ENCODE peak calls at places on chromosomes 4 and X, in five cellular contexts. H is upper lobe of right lung, N is esophagus squamous epithelium, J is left ventricle myocardium inferior, E is heart left ventricle. W is an unnamed sample.
A peak's percentile ranks its signal among the peaks of the same experiment; 100 is the strongest.

GRCh38 chr4:100933628-100934027 is 413.7 kb downstream of the PPP3CA start:
- DNase-seq in H (no peak), N (no peak), J (no peak), E (no peak), W (no peak)

GRCh38 chr4:8705161-8706145 is 112.9 kb downstream of the CPZ start:
- DNase-seq in H (peak; percentile 50), N (no peak), J (peak; percentile 8), E (no peak), W (no peak)

GRCh38 chr4:128286474-128287158 is 997 bp downstream of the PGRMC2 start:
- DNase-seq in H (no peak), N (no peak), J (no peak), E (no peak), W (no peak)

GRCh38 chr4:78645853-78646757 is 94.5 kb downstream of the ANXA3 start:
- DNase-seq in H (no peak), N (no peak), J (peak; percentile 69), E (peak; percentile 71), W (peak; percentile 67)

GRCh38 chrX:127708155-127708554 is 344.0 kb downstream of the ACTRT1 start:
- DNase-seq in H (no peak), N (no peak), J (no peak), E (no peak), W (no peak)

GRCh38 chrX:13937370-13938052 is 92.2 kb downstream of the GEMIN8 start:
- DNase-seq in H (no peak), N (no peak), J (no peak), E (no peak), W (no peak)

GRCh38 chr4:124596811-124597210 is 115.7 kb downstream of the ANKRD50 start:
- DNase-seq in H (no peak), N (no peak), J (no peak), E (no peak), W (no peak)

GRCh38 chrX:153922932-153923857 is 2.9 kb downstream of the ARHGAP4 start:
- DNase-seq in H (peak; percentile 85), N (no peak), J (peak; percentile 79), E (peak; percentile 84), W (peak; percentile 66)

GRCh38 chrX:39501822-39502221 is 595.9 kb downstream of the BCOR start:
- DNase-seq in H (no peak), N (no peak), J (no peak), E (no peak), W (no peak)

GRCh38 chr4:117987464-117987863 is 46.8 kb upstream of the NDST3 start:
- DNase-seq in H (no peak), N (no peak), J (no peak), E (no peak), W (no peak)

GRCh38 chr4:59598233-59598618 is 1601.9 kb upstream of the ADGRL3 start:
- DNase-seq in H (peak; percentile 26), N (no peak), J (no peak), E (no peak), W (no peak)

GRCh38 chr4:84877051-84877833 is 89.2 kb downstream of the WDFY3 start:
- DNase-seq in H (no peak), N (no peak), J (no peak), E (no peak), W (no peak)

GRCh38 chr4:26388671-26389070 is 67.9 kb downstream of the RBPJ start:
- DNase-seq in H (no peak), N (no peak), J (no peak), E (no peak), W (no peak)

GRCh38 chrX:38175140-38175539 is 45.5 kb downstream of the SRPX start:
- DNase-seq in H (no peak), N (no peak), J (no peak), E (no peak), W (no peak)

GRCh38 chr4:96646146-96646545 is 806.3 kb downstream of the PDHA2 start:
- DNase-seq in H (no peak), N (no peak), J (no peak), E (no peak), W (no peak)

GRCh38 chr4:151438154-151438553 is 29.2 kb downstream of the FHIP1A start:
- DNase-seq in H (no peak), N (no peak), J (no peak), E (no peak), W (no peak)

GRCh38 chr4:3205995-3206394 is 43.0 kb upstream of the MSANTD1 start:
- DNase-seq in H (no peak), N (no peak), J (no peak), E (no peak), W (no peak)

GRCh38 chrX:103586659-103587058 is 1.3 kb downstream of the TCEAL4 start:
- DNase-seq in H (no peak), N (no peak), J (no peak), E (no peak), W (no peak)

GRCh38 chr4:98508825-98509539 is 149.4 kb downstream of the TSPAN5 start:
- DNase-seq in H (no peak), N (no peak), J (no peak), E (no peak), W (no peak)

GRCh38 chrX:12440245-12440644 is 302.0 kb downstream of the FRMPD4 start:
- DNase-seq in H (no peak), N (no peak), J (no peak), E (no peak), W (no peak)

GRCh38 chrX:12439396-12439795 is 301.1 kb downstream of the FRMPD4 start:
- DNase-seq in H (no peak), N (no peak), J (no peak), E (no peak), W (no peak)

GRCh38 chrX:12443534-12444098 is 305.3 kb downstream of the FRMPD4 start:
- DNase-seq in H (no peak), N (no peak), J (no peak), E (no peak), W (no peak)

GRCh38 chrX:12446342-12447075 is 308.2 kb downstream of the FRMPD4 start:
- DNase-seq in H (no peak), N (no peak), J (no peak), E (no peak), W (no peak)

DNA sequence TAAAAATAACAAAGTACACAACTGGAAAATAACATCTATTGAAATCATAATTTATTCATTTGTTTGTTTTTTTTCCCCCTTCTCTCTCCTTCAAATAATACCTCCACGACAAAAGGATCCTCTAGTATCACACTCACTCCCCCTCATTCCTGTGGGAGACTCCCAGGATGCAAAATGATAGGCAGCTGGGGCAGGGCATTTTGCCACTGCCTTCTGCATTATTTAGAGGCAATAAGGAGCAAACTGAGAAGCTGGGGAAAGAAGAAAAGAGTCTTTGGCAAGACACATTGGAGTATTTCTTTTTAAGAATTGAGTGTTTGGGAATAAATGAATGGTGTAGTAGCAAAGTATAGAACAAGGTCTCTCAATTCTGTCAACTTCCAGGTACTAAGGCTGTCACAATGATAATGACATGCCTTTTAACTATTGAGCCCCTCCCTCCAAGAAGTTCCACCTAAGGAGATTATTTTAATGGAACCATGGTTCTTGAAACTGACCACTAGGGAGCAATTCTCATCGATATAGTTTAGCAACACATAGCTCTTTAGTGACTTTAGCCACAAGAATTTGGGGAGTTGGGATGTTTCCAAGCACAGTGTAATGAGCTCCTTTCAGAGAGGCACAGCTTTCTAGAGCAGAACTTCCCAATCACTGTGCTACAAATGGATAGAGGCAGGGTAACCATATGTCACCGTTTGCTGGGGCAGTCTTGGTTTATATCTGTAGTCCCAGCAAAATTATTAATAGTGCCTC is 303.3 kb downstream of the FRMPD4 start:
- DNase-seq in H (no peak), N (no peak), J (no peak), E (no peak), W (no peak)
- TF ChIP-seq CTCF in H (no peak), N (no peak), J (no peak), E (no peak), W (no peak)

GRCh38 chrX:44061940-44062339 is 88.8 kb upstream of the NDP start:
- DNase-seq in H (no peak), N (no peak), J (no peak), E (no peak), W (no peak)

GRCh38 chrX:44058339-44058738 is 85.1 kb upstream of the NDP start:
- DNase-seq in H (no peak), N (no peak), J (no peak), E (no peak), W (no peak)

GRCh38 chrX:44060221-44060620 is 87.0 kb upstream of the NDP start:
- DNase-seq in H (no peak), N (no peak), J (no peak), E (no peak), W (no peak)

GRCh38 chrX:44063611-44064010 is 90.4 kb upstream of the NDP start:
- DNase-seq in H (no peak), N (no peak), J (no peak), E (no peak), W (no peak)

GRCh38 chrX:44062842-44063241 is 89.7 kb upstream of the NDP start:
- DNase-seq in H (no peak), N (no peak), J (no peak), E (no peak), W (no peak)
- H3K4me1 ChIP-seq in H (no peaks in the 10 kb centered on the region), N (no peaks in the 10 kb centered on the region), J (no peaks in the 10 kb centered on the region), E (no peaks in the 10 kb centered on the region), W (no peaks in the 10 kb centered on the region)

GRCh38 chrX:46543441-46543840 is 1.8 kb downstream of the ZNF674 start:
- DNase-seq in H (no peak), N (no peak), J (no peak), E (no peak), W (no peak)

GRCh38 chrX:46547857-46548256 is 2.6 kb upstream of the ZNF674 start:
- DNase-seq in H (no peak), N (no peak), J (no peak), E (no peak), W (no peak)

GRCh38 chrX:46549914-46550313 is 4.7 kb upstream of the ZNF674 start:
- DNase-seq in H (no peak), N (no peak), J (no peak), E (no peak), W (no peak)

GRCh38 chrX:46545111-46546005 is at the start of gene ZNF674:
- DNase-seq in H (peak; percentile 96), N (peak; percentile 32), J (peak; percentile 92), E (peak; percentile 94), W (peak; percentile 95)
- TF ChIP-seq CTCF in H (peak; percentile 35), N (peak; percentile 36), J (peak; percentile 47), E (no peak), W (no peak)

GRCh38 chr4:120722655-120723054 is 199.9 kb downstream of the PRDM5 start:
- DNase-seq in H (no peak), N (no peak), J (no peak), E (no peak), W (no peak)

GRCh38 chr4:120716346-120716745 is 206.2 kb downstream of the PRDM5 start:
- DNase-seq in H (no peak), N (no peak), J (no peak), E (no peak), W (no peak)

GRCh38 chr4:120723105-120723504 is 199.4 kb downstream of the PRDM5 start:
- DNase-seq in H (no peak), N (no peak), J (no peak), E (no peak), W (no peak)

GRCh38 chr4:120720354-120720753 is 202.2 kb downstream of the PRDM5 start:
- DNase-seq in H (no peak), N (no peak), J (no peak), E (no peak), W (no peak)

DNA sequence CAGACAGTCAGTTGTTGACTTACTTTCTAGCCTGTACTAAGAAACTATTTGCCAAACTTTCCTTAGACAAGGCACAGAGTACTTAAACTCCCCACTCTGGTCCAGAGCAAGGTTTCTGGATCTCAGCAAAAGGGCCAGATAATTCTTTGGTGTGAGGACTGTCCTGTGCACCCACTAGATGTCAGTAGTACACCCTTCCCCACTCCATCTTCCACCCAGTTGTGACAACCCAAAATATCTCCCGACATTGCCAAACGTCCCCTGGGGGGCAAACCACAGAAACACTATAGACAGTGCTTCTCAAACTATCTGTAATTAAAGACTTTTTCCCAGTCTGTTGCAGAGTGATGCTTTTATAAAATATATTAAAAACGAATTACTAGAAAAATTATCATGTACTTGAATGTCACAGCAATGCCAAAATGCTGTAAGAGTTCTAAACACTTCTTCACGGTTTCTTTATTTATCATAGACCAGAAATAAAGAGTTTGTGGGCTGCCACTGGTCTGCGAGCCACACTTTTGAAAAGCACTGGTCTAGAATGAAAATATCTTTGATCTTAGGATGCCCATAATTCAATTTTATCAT is 203.5 kb downstream of the PRDM5 start:
- DNase-seq in H (no peak), N (no peak), J (no peak), E (no peak), W (peak; percentile 33)
- H3K4me1 ChIP-seq in H (peaks cover 3% of the 10 kb centered on the region), N (no peaks in the 10 kb centered on the region), J (peaks cover 22% of the 10 kb centered on the region), E (peaks cover 16% of the 10 kb centered on the region), W (no peaks in the 10 kb centered on the region)